ENCODE peak calls at places on chromosomes 2 and 18, in ten cellular contexts. One of them, this sample, is unnamed.
A peak's percentile ranks its signal among the peaks of the same experiment; 100 is the strongest.

GRCh38 chr18:24630346-24630880 is 170.0 kb downstream of the HRH4 start:
- DNase-seq in HT1080: no peak
- DNase-seq in NCI-H1105: no peak
- DNase-seq in KG1: no peak
- DNase-seq in epithelial cell of esophagus: no peak
- DNase-seq in choroid plexus epithelial cell: no peak
- DNase-seq in fibroblast of gingiva: no peak
- DNase-seq in kidney tubule cell: no peak
- DNase-seq in occipital lobe: no peak
- DNase-seq in stimulated activated CD8-positive, alpha-beta memory T cell treated with anti-CD3 and anti-CD28 coated beads, Interleukin-4, amount 100 ng/mL, for 1 hour: no peak
- DNase-seq in this sample: peak; percentile 44

GRCh38 chr2:239204143-239204875 is 196.5 kb downstream of the HDAC4 start:
- DNase-seq in HT1080: no peak
- DNase-seq in NCI-H1105: no peak
- DNase-seq in KG1: no peak
- DNase-seq in epithelial cell of esophagus: no peak
- DNase-seq in choroid plexus epithelial cell: no peak
- DNase-seq in fibroblast of gingiva: no peak
- DNase-seq in kidney tubule cell: no peak
- DNase-seq in occipital lobe: no peak
- DNase-seq in stimulated activated CD8-positive, alpha-beta memory T cell treated with anti-CD3 and anti-CD28 coated beads, Interleukin-4, amount 100 ng/mL, for 1 hour: no peak
- DNase-seq in this sample: no peak

GRCh38 chr2:128690431-128690830 is 371.8 kb upstream of the HS6ST1 start:
- DNase-seq in HT1080: no peak
- DNase-seq in NCI-H1105: no peak
- DNase-seq in KG1: no peak
- DNase-seq in epithelial cell of esophagus: no peak
- DNase-seq in choroid plexus epithelial cell: no peak
- DNase-seq in fibroblast of gingiva: no peak
- DNase-seq in kidney tubule cell: no peak
- DNase-seq in occipital lobe: no peak
- DNase-seq in stimulated activated CD8-positive, alpha-beta memory T cell treated with anti-CD3 and anti-CD28 coated beads, Interleukin-4, amount 100 ng/mL, for 1 hour: no peak
- DNase-seq in this sample: no peak

GRCh38 chr2:147008481-147008880 is 836.3 kb upstream of the ACVR2A start:
- DNase-seq in HT1080: peak; percentile 17
- DNase-seq in NCI-H1105: no peak
- DNase-seq in KG1: no peak
- DNase-seq in epithelial cell of esophagus: peak; percentile 43
- DNase-seq in choroid plexus epithelial cell: peak; percentile 33
- DNase-seq in fibroblast of gingiva: no peak
- DNase-seq in kidney tubule cell: no peak
- DNase-seq in occipital lobe: no peak
- DNase-seq in stimulated activated CD8-positive, alpha-beta memory T cell treated with anti-CD3 and anti-CD28 coated beads, Interleukin-4, amount 100 ng/mL, for 1 hour: no peak
- DNase-seq in this sample: no peak

GRCh38 chr2:222440670-222441422 is 16.5 kb downstream of the SGPP2 start:
- DNase-seq in HT1080: peak; percentile 78
- DNase-seq in NCI-H1105: no peak
- DNase-seq in KG1: no peak
- DNase-seq in epithelial cell of esophagus: no peak
- DNase-seq in choroid plexus epithelial cell: peak; percentile 65
- DNase-seq in fibroblast of gingiva: peak; percentile 73
- DNase-seq in kidney tubule cell: peak; percentile 70
- DNase-seq in occipital lobe: no peak
- DNase-seq in stimulated activated CD8-positive, alpha-beta memory T cell treated with anti-CD3 and anti-CD28 coated beads, Interleukin-4, amount 100 ng/mL, for 1 hour: no peak
- DNase-seq in this sample: no peak

GRCh38 chr2:41768301-41768700 is 279.5 kb upstream of the PKDCC start:
- DNase-seq in HT1080: no peak
- DNase-seq in NCI-H1105: no peak
- DNase-seq in KG1: no peak
- DNase-seq in epithelial cell of esophagus: no peak
- DNase-seq in choroid plexus epithelial cell: no peak
- DNase-seq in fibroblast of gingiva: no peak
- DNase-seq in kidney tubule cell: no peak
- DNase-seq in occipital lobe: peak; percentile 37
- DNase-seq in stimulated activated CD8-positive, alpha-beta memory T cell treated with anti-CD3 and anti-CD28 coated beads, Interleukin-4, amount 100 ng/mL, for 1 hour: no peak
- DNase-seq in this sample: no peak

GRCh38 chr18:21897811-21898210 is 157.2 kb downstream of the MIB1 start:
- DNase-seq in HT1080: peak; percentile 36
- DNase-seq in NCI-H1105: peak; percentile 35
- DNase-seq in KG1: peak; percentile 11
- DNase-seq in epithelial cell of esophagus: peak; percentile 52
- DNase-seq in choroid plexus epithelial cell: peak; percentile 63
- DNase-seq in fibroblast of gingiva: peak; percentile 16
- DNase-seq in kidney tubule cell: peak; percentile 53
- DNase-seq in occipital lobe: no peak
- DNase-seq in stimulated activated CD8-positive, alpha-beta memory T cell treated with anti-CD3 and anti-CD28 coated beads, Interleukin-4, amount 100 ng/mL, for 1 hour: no peak
- DNase-seq in this sample: no peak

GRCh38 chr2:23745726-23746105 is 181.2 kb downstream of the ATAD2B start:
- DNase-seq in HT1080: no peak
- DNase-seq in NCI-H1105: no peak
- DNase-seq in KG1: no peak
- DNase-seq in epithelial cell of esophagus: peak; percentile 59
- DNase-seq in choroid plexus epithelial cell: peak; percentile 81
- DNase-seq in fibroblast of gingiva: peak; percentile 87
- DNase-seq in kidney tubule cell: peak; percentile 3
- DNase-seq in occipital lobe: no peak
- DNase-seq in stimulated activated CD8-positive, alpha-beta memory T cell treated with anti-CD3 and anti-CD28 coated beads, Interleukin-4, amount 100 ng/mL, for 1 hour: no peak
- DNase-seq in this sample: no peak

GRCh38 chr18:2281523-2282199 is 289.6 kb downstream of the METTL4 start:
- DNase-seq in HT1080: no peak
- DNase-seq in NCI-H1105: no peak
- DNase-seq in KG1: no peak
- DNase-seq in epithelial cell of esophagus: no peak
- DNase-seq in choroid plexus epithelial cell: no peak
- DNase-seq in fibroblast of gingiva: no peak
- DNase-seq in kidney tubule cell: no peak
- DNase-seq in occipital lobe: no peak
- DNase-seq in stimulated activated CD8-positive, alpha-beta memory T cell treated with anti-CD3 and anti-CD28 coated beads, Interleukin-4, amount 100 ng/mL, for 1 hour: no peak
- DNase-seq in this sample: no peak

GRCh38 chr2:7697052-7697451 is 779.8 kb downstream of the RNF144A start:
- DNase-seq in HT1080: no peak
- DNase-seq in NCI-H1105: no peak
- DNase-seq in KG1: no peak
- DNase-seq in epithelial cell of esophagus: no peak
- DNase-seq in choroid plexus epithelial cell: no peak
- DNase-seq in fibroblast of gingiva: no peak
- DNase-seq in kidney tubule cell: no peak
- DNase-seq in occipital lobe: no peak
- DNase-seq in stimulated activated CD8-positive, alpha-beta memory T cell treated with anti-CD3 and anti-CD28 coated beads, Interleukin-4, amount 100 ng/mL, for 1 hour: no peak
- DNase-seq in this sample: no peak

GRCh38 chr18:48460929-48461583 is 51.9 kb upstream of the ZBTB7C start:
- DNase-seq in HT1080: peak; percentile 36
- DNase-seq in NCI-H1105: no peak
- DNase-seq in KG1: no peak
- DNase-seq in epithelial cell of esophagus: peak; percentile 47
- DNase-seq in choroid plexus epithelial cell: no peak
- DNase-seq in fibroblast of gingiva: no peak
- DNase-seq in kidney tubule cell: peak; percentile 71
- DNase-seq in occipital lobe: no peak
- DNase-seq in stimulated activated CD8-positive, alpha-beta memory T cell treated with anti-CD3 and anti-CD28 coated beads, Interleukin-4, amount 100 ng/mL, for 1 hour: no peak
- DNase-seq in this sample: no peak

GRCh38 chr2:148541792-148542191 is 102.8 kb upstream of the EPC2 start:
- DNase-seq in HT1080: no peak
- DNase-seq in NCI-H1105: no peak
- DNase-seq in KG1: no peak
- DNase-seq in epithelial cell of esophagus: no peak
- DNase-seq in choroid plexus epithelial cell: no peak
- DNase-seq in fibroblast of gingiva: no peak
- DNase-seq in kidney tubule cell: no peak
- DNase-seq in occipital lobe: no peak
- DNase-seq in stimulated activated CD8-positive, alpha-beta memory T cell treated with anti-CD3 and anti-CD28 coated beads, Interleukin-4, amount 100 ng/mL, for 1 hour: no peak
- DNase-seq in this sample: no peak

GRCh38 chr2:3427272-3427671 is 47.8 kb downstream of the TRAPPC12 start:
- DNase-seq in HT1080: no peak
- DNase-seq in NCI-H1105: no peak
- DNase-seq in KG1: no peak
- DNase-seq in epithelial cell of esophagus: no peak
- DNase-seq in choroid plexus epithelial cell: no peak
- DNase-seq in fibroblast of gingiva: no peak
- DNase-seq in kidney tubule cell: no peak
- DNase-seq in occipital lobe: no peak
- DNase-seq in stimulated activated CD8-positive, alpha-beta memory T cell treated with anti-CD3 and anti-CD28 coated beads, Interleukin-4, amount 100 ng/mL, for 1 hour: no peak
- DNase-seq in this sample: no peak

GRCh38 chr18:76615065-76615733 is 120.2 kb upstream of the ZNF516 start:
- DNase-seq in HT1080: no peak
- DNase-seq in NCI-H1105: no peak
- DNase-seq in KG1: no peak
- DNase-seq in epithelial cell of esophagus: peak; percentile 47
- DNase-seq in choroid plexus epithelial cell: no peak
- DNase-seq in fibroblast of gingiva: no peak
- DNase-seq in kidney tubule cell: no peak
- DNase-seq in occipital lobe: no peak
- DNase-seq in stimulated activated CD8-positive, alpha-beta memory T cell treated with anti-CD3 and anti-CD28 coated beads, Interleukin-4, amount 100 ng/mL, for 1 hour: no peak
- DNase-seq in this sample: no peak

GRCh38 chr18:49988101-49988500 is 174.8 kb upstream of the ACAA2 start:
- DNase-seq in HT1080: no peak
- DNase-seq in NCI-H1105: no peak
- DNase-seq in KG1: no peak
- DNase-seq in epithelial cell of esophagus: no peak
- DNase-seq in choroid plexus epithelial cell: no peak
- DNase-seq in fibroblast of gingiva: no peak
- DNase-seq in kidney tubule cell: no peak
- DNase-seq in occipital lobe: no peak
- DNase-seq in stimulated activated CD8-positive, alpha-beta memory T cell treated with anti-CD3 and anti-CD28 coated beads, Interleukin-4, amount 100 ng/mL, for 1 hour: no peak
- DNase-seq in this sample: peak; percentile 16

GRCh38 chr2:67451086-67451832 is 54.1 kb downstream of the ETAA1 start:
- DNase-seq in HT1080: peak; percentile 87
- DNase-seq in NCI-H1105: peak; percentile 10
- DNase-seq in KG1: no peak
- DNase-seq in epithelial cell of esophagus: peak; percentile 100
- DNase-seq in choroid plexus epithelial cell: peak; percentile 79
- DNase-seq in fibroblast of gingiva: peak; percentile 18
- DNase-seq in kidney tubule cell: peak; percentile 95
- DNase-seq in occipital lobe: no peak
- DNase-seq in stimulated activated CD8-positive, alpha-beta memory T cell treated with anti-CD3 and anti-CD28 coated beads, Interleukin-4, amount 100 ng/mL, for 1 hour: no peak
- DNase-seq in this sample: no peak

GRCh38 chr2:179444056-179444455 is 179.4 kb upstream of the SESTD1 start:
- DNase-seq in HT1080: no peak
- DNase-seq in NCI-H1105: no peak
- DNase-seq in KG1: no peak
- DNase-seq in epithelial cell of esophagus: peak; percentile 16
- DNase-seq in choroid plexus epithelial cell: peak; percentile 49
- DNase-seq in fibroblast of gingiva: peak; percentile 34
- DNase-seq in kidney tubule cell: no peak
- DNase-seq in occipital lobe: no peak
- DNase-seq in stimulated activated CD8-positive, alpha-beta memory T cell treated with anti-CD3 and anti-CD28 coated beads, Interleukin-4, amount 100 ng/mL, for 1 hour: no peak
- DNase-seq in this sample: no peak

GRCh38 chr2:230582851-230583283 is 129.8 kb upstream of the CAB39 start:
- DNase-seq in HT1080: peak; percentile 93
- DNase-seq in NCI-H1105: no peak
- DNase-seq in KG1: no peak
- DNase-seq in epithelial cell of esophagus: peak; percentile 42
- DNase-seq in choroid plexus epithelial cell: peak; percentile 27
- DNase-seq in fibroblast of gingiva: no peak
- DNase-seq in kidney tubule cell: peak; percentile 20
- DNase-seq in occipital lobe: no peak
- DNase-seq in stimulated activated CD8-positive, alpha-beta memory T cell treated with anti-CD3 and anti-CD28 coated beads, Interleukin-4, amount 100 ng/mL, for 1 hour: no peak
- DNase-seq in this sample: no peak